ENCODE peak calls at places on chromosomes 16 and 17, in four cellular contexts. P is HFFc6, G is suprapubic skin, S is GM12865. O is an unnamed sample.

GRCh38 chr17:66737524-66737923 is 97.4 kb upstream of the CACNG5 start:
- DNase-seq in P (no peak), G (peak), S (no peak), O (no peak)

GRCh38 chr17:76789235-76789788 is 51.4 kb downstream of the MFSD11 start:
- DNase-seq in P (no peak), G (no peak), S (no peak), O (no peak)

GRCh38 chr16:31489616-31490584 is 7.0 kb downstream of the SLC5A2 start:
- DNase-seq in P (no peak), G (no peak), S (no peak), O (no peak)

GRCh38 chr16:81918927-81919326 is 92.3 kb downstream of the SDR42E1 start:
- DNase-seq in P (no peak), G (no peak), S (no peak), O (no peak)

GRCh38 chr16:29141586-29142324 is 156.9 kb downstream of the LAT start:
- DNase-seq in P (no peak), G (peak), S (no peak), O (no peak)

GRCh38 chr17:7213895-7214299 is 5.7 kb downstream of the DLG4 start:
- DNase-seq in P (peak), G (no peak), S (peak), O (no peak)

GRCh38 chr17:3666516-3666915 is 1.9 kb downstream of the TAX1BP3 start:
- DNase-seq in P (no peak), G (no peak), S (no peak), O (no peak)

GRCh38 chr16:51524555-51525373 is 373.7 kb upstream of the SALL1 start:
- DNase-seq in P (peak), G (no peak), S (no peak), O (no peak)

GRCh38 chr16:25854141-25854540 is 162.4 kb downstream of the HS3ST4 start:
- DNase-seq in P (no peak), G (no peak), S (no peak), O (no peak)

GRCh38 chr16:65117701-65118448 is 4.0 kb downstream of the CDH11 start:
- DNase-seq in P (peak), G (peak), S (peak), O (peak)

GRCh38 chr17:27818311-27819170 is 18.2 kb upstream of the NOS2 start:
- DNase-seq in P (no peak), G (no peak), S (no peak), O (no peak)

GRCh38 chr17:75899767-75900468 is 3.2 kb upstream of the TRIM65 start:
- DNase-seq in P (no peak), G (no peak), S (no peak), O (no peak)

GRCh38 chr17:78208486-78208885 is 5.6 kb upstream of the BIRC5 start:
- DNase-seq in P (no peak), G (no peak), S (no peak), O (no peak)

GRCh38 chr16:64952177-64952576 is 169.7 kb downstream of the CDH11 start:
- DNase-seq in P (peak), G (no peak), S (peak), O (no peak)

GRCh38 chr16:19846421-19846820 is 38.2 kb downstream of the GPRC5B start:
- DNase-seq in P (no peak), G (no peak), S (no peak), O (no peak)

GRCh38 chr17:40352044-40352778 is 12.3 kb downstream of the GJD3 start:
- DNase-seq in P (no peak), G (no peak), S (no peak), O (no peak)

GRCh38 chr17:65711671-65712276 is 150.3 kb upstream of the AXIN2 start:
- DNase-seq in P (no peak), G (no peak), S (peak), O (no peak)

GRCh38 chr17:50180066-50180465 is 14.3 kb downstream of the SGCA start:
- DNase-seq in P (no peak), G (no peak), S (no peak), O (no peak)

GRCh38 chr17:64707077-64707591 is 45.0 kb upstream of the SMURF2 start:
- DNase-seq in P (peak), G (peak), S (no peak), O (no peak)

GRCh38 chr17:58330997-58331814 is 2.6 kb upstream of the TSPOAP1 start:
- DNase-seq in P (no peak), G (no peak), S (peak), O (no peak)

GRCh38 chr16:9904526-9904925 is 277.7 kb downstream of the GRIN2A start:
- DNase-seq in P (no peak), G (no peak), S (peak), O (no peak)

GRCh38 chr17:978110-979093 is 1.2 kb downstream of the NXN start:
- DNase-seq in P (peak), G (no peak), S (no peak), O (no peak)

GRCh38 chr17:980406-981291 is 1.1 kb upstream of the NXN start:
- DNase-seq in P (peak), G (peak), S (peak), O (peak)

GRCh38 chr17:981292-981658 is 1.7 kb upstream of the NXN start:
- DNase-seq in P (no peak), G (no peak), S (no peak), O (no peak)

GRCh38 chr17:979211-979538 is 401 bp downstream of the NXN start:
- DNase-seq in P (no peak), G (no peak), S (no peak), O (no peak)

DNA sequence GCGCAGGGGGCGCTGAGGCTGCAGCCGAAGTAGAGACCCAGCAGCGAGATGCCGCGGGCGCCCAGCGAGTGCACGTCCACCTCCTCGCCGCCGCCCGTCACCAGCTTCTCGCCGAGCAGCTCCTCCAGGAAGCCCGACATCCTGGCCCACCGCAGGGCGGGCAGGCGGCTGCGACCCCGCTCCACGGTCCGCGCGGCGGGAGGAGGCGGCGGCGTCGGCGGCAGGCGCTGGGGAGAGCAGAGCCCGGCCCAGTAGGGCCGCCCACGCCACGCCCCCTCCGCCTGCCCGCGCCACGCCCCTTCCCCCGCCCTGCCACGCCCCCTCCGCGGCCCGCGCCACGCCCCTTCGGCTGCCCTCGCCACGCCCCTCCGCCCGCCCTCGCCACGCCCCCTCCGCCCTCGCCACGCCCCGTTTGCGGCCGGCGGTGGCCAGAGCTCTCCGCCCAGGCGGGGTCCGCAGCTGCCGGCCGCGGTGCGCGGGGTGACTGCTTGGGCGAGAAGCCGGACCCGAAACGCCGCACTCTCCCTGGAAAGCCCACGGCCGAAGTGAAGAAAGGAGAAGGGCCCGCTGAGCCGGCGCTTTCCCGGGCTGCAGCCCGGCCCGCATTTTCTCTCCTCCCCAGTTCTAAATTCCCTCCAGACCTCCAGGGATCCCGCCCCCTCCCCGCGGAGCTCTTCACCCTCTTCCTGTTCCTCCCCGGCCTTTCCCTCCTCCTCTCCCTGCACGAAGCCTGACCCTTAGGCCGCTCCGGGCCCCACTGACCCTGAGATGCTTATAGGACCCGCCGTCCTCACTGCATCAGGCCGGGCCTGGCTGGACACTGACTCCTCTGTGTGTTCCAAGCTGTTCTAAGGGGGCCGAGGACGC is at the start of gene NXN:
- DNase-seq in P (peak), G (peak), S (peak), O (peak)
- TF ChIP-seq CTCF in P (peak), G (no peak), S (peak), O (no peak)

GRCh38 chr17:15882058-15882720 is 62.7 kb upstream of the ADORA2B start:
- DNase-seq in P (no peak), G (no peak), S (no peak), O (no peak)
- TF ChIP-seq CTCF in P (peak), G (no peak), S (no peak), O (no peak)

GRCh38 chr16:70298988-70299938 is at the start of gene DDX19B:
- DNase-seq in P (peak), G (peak), S (peak), O (peak)
- TF ChIP-seq CTCF in P (peak), G (no peak), S (no peak), O (no peak)

GRCh38 chr16:23678430-23679273 is at the start of gene PLK1:
- DNase-seq in P (peak), G (peak), S (peak), O (peak)
- TF ChIP-seq CTCF in P (peak), G (no peak), S (peak), O (no peak)

DNA sequence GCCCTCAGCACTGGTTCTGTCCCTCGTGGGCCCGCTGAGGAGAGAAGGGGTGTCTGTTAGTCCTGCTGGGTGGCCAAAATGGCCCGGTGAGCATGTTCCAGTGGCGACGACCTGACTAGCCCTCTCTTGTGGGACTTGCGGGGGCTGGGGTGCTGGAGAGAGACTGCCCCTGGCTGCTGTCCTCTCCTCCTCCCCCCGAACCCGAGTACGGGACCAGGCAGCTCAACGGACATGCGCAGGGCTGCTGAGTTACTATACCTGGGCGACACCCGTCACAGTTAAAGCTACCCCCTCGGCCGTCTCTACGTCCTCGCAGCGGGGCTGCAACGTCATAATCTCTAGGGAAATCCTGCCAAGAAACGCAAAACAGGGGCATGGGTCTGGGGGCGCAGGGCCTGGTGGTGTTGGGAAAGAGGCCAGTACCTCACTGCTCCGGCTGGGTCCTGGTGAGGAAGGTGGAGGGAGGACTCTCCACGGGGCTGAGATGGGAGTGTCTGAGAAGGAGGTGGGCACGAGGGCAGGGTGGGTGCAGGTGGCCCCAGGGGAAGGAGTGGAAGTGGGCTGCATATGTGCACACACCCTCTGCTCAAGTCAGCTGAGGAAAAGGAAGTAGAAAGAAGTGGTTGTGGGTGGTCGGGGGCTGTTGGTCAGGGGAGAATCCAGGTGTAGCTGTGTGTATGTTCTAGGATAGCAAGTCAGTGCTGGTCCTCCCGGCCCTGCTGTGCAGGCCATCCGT is 13.4 kb downstream of the FLOT2 start:
- DNase-seq in P (no peak), G (no peak), S (no peak), O (no peak)
- TF ChIP-seq CTCF in P (no peak), G (no peak), S (no peak), O (no peak)